ENCODE peak calls at places on chromosomes 3 and 15, in eight cellular contexts. One of them, this sample, is unnamed.
A peak's percentile ranks its signal among the peaks of the same experiment; 100 is the strongest.

GRCh38 chr3:135966349-135966695 is 794 bp downstream of the PPP2R3A start:
- DNase-seq in lower lobe of right lung: no peak
- DNase-seq in neural crest cell: peak; percentile 36
- DNase-seq in mucosa of descending colon: no peak
- DNase-seq in neural progenitor cell: peak; percentile 73
- DNase-seq in left ventricle myocardium inferior: no peak
- DNase-seq in dorsolateral prefrontal cortex: peak; percentile 40
- DNase-seq in endothelial cell: peak; percentile 66
- DNase-seq in this sample: peak; percentile 60

GRCh38 chr3:127451321-127451720 is 139.2 kb downstream of the TPRA1 start:
- DNase-seq in lower lobe of right lung: no peak
- DNase-seq in neural crest cell: no peak
- DNase-seq in mucosa of descending colon: no peak
- DNase-seq in neural progenitor cell: no peak
- DNase-seq in left ventricle myocardium inferior: no peak
- DNase-seq in dorsolateral prefrontal cortex: no peak
- DNase-seq in endothelial cell: no peak
- DNase-seq in this sample: no peak

GRCh38 chr3:163362154-163362553 is 1716.1 kb downstream of the SI start:
- DNase-seq in lower lobe of right lung: no peak
- DNase-seq in neural crest cell: no peak
- DNase-seq in mucosa of descending colon: no peak
- DNase-seq in neural progenitor cell: no peak
- DNase-seq in left ventricle myocardium inferior: no peak
- DNase-seq in dorsolateral prefrontal cortex: no peak
- DNase-seq in endothelial cell: no peak
- DNase-seq in this sample: no peak

GRCh38 chr15:63984331-63984730 is 62.0 kb downstream of the DAPK2 start:
- DNase-seq in lower lobe of right lung: no peak
- DNase-seq in neural crest cell: no peak
- DNase-seq in mucosa of descending colon: no peak
- DNase-seq in neural progenitor cell: no peak
- DNase-seq in left ventricle myocardium inferior: no peak
- DNase-seq in dorsolateral prefrontal cortex: no peak
- DNase-seq in endothelial cell: no peak
- DNase-seq in this sample: no peak

GRCh38 chr3:172356427-172356826 is 91.8 kb downstream of the GHSR start:
- DNase-seq in lower lobe of right lung: no peak
- DNase-seq in neural crest cell: no peak
- DNase-seq in mucosa of descending colon: no peak
- DNase-seq in neural progenitor cell: no peak
- DNase-seq in left ventricle myocardium inferior: no peak
- DNase-seq in dorsolateral prefrontal cortex: no peak
- DNase-seq in endothelial cell: no peak
- DNase-seq in this sample: no peak

GRCh38 chr3:110881069-110881468 is 190.5 kb upstream of the NECTIN3 start:
- DNase-seq in lower lobe of right lung: peak; percentile 45
- DNase-seq in neural crest cell: no peak
- DNase-seq in mucosa of descending colon: peak; percentile 68
- DNase-seq in neural progenitor cell: peak; percentile 46
- DNase-seq in left ventricle myocardium inferior: peak; percentile 22
- DNase-seq in dorsolateral prefrontal cortex: peak; percentile 44
- DNase-seq in endothelial cell: no peak
- DNase-seq in this sample: no peak

GRCh38 chr3:147420361-147421183 is 11.4 kb downstream of the ZIC1 start:
- DNase-seq in lower lobe of right lung: no peak
- DNase-seq in neural crest cell: no peak
- DNase-seq in mucosa of descending colon: no peak
- DNase-seq in neural progenitor cell: peak; percentile 15
- DNase-seq in left ventricle myocardium inferior: no peak
- DNase-seq in dorsolateral prefrontal cortex: no peak
- DNase-seq in endothelial cell: no peak
- DNase-seq in this sample: no peak

GRCh38 chr3:22996926-22997600 is 206.1 kb upstream of the UBE2E2 start:
- DNase-seq in lower lobe of right lung: no peak
- DNase-seq in neural crest cell: no peak
- DNase-seq in mucosa of descending colon: no peak
- DNase-seq in neural progenitor cell: peak; percentile 18
- DNase-seq in left ventricle myocardium inferior: no peak
- DNase-seq in dorsolateral prefrontal cortex: no peak
- DNase-seq in endothelial cell: no peak
- DNase-seq in this sample: no peak

GRCh38 chr3:197428117-197428761 is 127.5 kb downstream of the BDH1 start:
- DNase-seq in lower lobe of right lung: no peak
- DNase-seq in neural crest cell: no peak
- DNase-seq in mucosa of descending colon: peak; percentile 83
- DNase-seq in neural progenitor cell: peak; percentile 47
- DNase-seq in left ventricle myocardium inferior: peak; percentile 50
- DNase-seq in dorsolateral prefrontal cortex: no peak
- DNase-seq in endothelial cell: no peak
- DNase-seq in this sample: peak; percentile 60

GRCh38 chr3:115165701-115166100 is 18.6 kb upstream of the ZBTB20 start:
- DNase-seq in lower lobe of right lung: no peak
- DNase-seq in neural crest cell: no peak
- DNase-seq in mucosa of descending colon: no peak
- DNase-seq in neural progenitor cell: no peak
- DNase-seq in left ventricle myocardium inferior: no peak
- DNase-seq in dorsolateral prefrontal cortex: no peak
- DNase-seq in endothelial cell: no peak
- DNase-seq in this sample: no peak

GRCh38 chr3:141383555-141384129 is 15.3 kb downstream of the ZBTB38 start:
- DNase-seq in lower lobe of right lung: no peak
- DNase-seq in neural crest cell: no peak
- DNase-seq in mucosa of descending colon: no peak
- DNase-seq in neural progenitor cell: no peak
- DNase-seq in left ventricle myocardium inferior: no peak
- DNase-seq in dorsolateral prefrontal cortex: no peak
- DNase-seq in endothelial cell: no peak
- DNase-seq in this sample: no peak

GRCh38 chr3:184874709-184875644 is 63.0 kb downstream of the VPS8 start:
- DNase-seq in lower lobe of right lung: no peak
- DNase-seq in neural crest cell: peak; percentile 30
- DNase-seq in mucosa of descending colon: peak; percentile 57
- DNase-seq in neural progenitor cell: peak; percentile 46
- DNase-seq in left ventricle myocardium inferior: no peak
- DNase-seq in dorsolateral prefrontal cortex: no peak
- DNase-seq in endothelial cell: peak; percentile 28
- DNase-seq in this sample: peak; percentile 30

DNA sequence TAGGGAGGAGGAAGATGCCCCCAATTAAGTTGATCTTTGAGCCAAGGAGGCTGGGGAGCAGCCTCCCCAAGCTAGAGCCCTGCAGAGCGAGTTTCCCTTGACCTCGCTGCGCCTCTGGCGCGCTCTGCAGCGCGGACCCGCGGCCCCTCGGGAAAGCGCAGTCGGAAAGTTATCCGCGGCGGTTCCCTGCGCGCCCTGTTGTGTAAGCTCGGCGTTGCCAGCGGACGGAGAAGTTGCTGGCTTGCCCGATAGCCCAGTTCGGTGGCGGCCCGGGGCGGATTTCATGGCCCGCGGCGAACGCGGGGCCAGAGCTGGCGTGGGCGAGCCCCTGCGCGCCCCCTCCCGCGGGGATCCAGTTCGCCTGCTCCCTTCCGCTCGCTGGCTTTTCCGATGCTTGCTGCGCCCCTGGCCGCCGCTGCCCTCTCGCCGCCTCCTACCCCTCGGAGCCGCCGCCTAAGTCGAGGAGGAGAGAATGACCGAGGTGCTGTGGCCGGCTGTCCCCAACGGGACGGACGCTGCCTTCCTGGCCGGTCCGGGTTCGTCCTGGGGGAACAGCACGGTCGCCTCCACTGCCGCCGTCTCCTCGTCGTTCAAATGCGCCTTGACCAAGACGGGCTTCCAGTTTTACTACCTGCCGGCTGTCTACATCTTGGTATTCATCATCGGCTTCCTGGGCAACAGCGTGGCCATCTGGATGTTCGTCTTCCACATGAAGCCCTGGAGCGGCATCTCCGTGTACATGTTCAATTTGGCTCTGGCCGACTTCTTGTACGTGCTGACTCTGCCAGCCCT is 576 bp downstream of the P2RY1 start:
- DNase-seq in lower lobe of right lung: peak; percentile 84
- DNase-seq in neural crest cell: peak; percentile 55
- DNase-seq in mucosa of descending colon: peak; percentile 63
- DNase-seq in neural progenitor cell: peak; percentile 84
- DNase-seq in left ventricle myocardium inferior: peak; percentile 71
- DNase-seq in dorsolateral prefrontal cortex: peak; percentile 47
- DNase-seq in endothelial cell: peak; percentile 63
- DNase-seq in this sample: peak; percentile 67
- TF ChIP-seq CTCF in lower lobe of right lung: peak; percentile 50
- TF ChIP-seq CTCF in neural crest cell: peak; percentile 51
- TF ChIP-seq CTCF in mucosa of descending colon: no peak
- TF ChIP-seq CTCF in neural progenitor cell: peak; percentile 51
- TF ChIP-seq CTCF in left ventricle myocardium inferior: peak; percentile 35
- TF ChIP-seq CTCF in dorsolateral prefrontal cortex: no peak
- TF ChIP-seq CTCF in endothelial cell: no peak
- TF ChIP-seq CTCF in this sample: peak; percentile 24

DNA sequence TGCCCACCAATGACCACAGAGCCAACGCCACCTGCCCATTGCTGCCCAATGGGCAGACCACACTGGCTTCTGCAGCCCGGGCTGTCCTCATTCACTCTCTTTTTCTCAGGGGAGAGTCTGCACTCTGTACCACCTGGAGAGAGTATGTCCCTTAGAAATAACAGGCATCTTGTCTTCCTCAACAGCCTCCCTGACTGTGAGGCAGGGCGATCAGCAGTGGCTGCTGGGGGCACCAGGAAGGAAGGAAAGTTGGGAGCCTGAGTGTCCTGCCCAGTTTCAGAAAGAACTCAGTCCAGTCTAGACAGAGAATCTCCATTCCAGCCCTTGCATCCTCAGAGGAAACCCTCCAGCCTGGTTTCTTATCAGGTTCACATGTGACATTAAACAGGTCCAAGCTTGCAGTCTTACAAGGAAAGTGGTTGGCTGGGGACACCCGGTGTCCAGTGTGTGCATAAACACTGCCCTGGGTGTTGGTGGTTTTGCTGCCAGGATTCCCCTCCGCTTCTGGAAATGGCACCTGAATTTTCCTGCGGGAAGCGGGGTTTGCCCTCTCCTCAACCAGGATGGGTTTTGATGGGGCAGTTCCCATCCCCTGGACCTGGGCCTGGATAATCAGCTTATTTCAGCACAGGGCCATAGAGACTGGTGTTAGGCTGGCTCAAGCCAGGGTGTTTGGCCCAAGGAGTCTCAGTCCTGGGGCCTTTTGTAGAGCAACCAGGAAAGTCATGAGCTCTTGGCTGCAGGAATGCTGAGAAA is 37.1 kb downstream of the SSUH2 start:
- DNase-seq in lower lobe of right lung: no peak
- DNase-seq in neural crest cell: peak; percentile 35
- DNase-seq in mucosa of descending colon: peak; percentile 33
- DNase-seq in neural progenitor cell: peak; percentile 77
- DNase-seq in left ventricle myocardium inferior: peak; percentile 69
- DNase-seq in dorsolateral prefrontal cortex: no peak
- DNase-seq in endothelial cell: peak; percentile 66
- DNase-seq in this sample: peak; percentile 53
- TF ChIP-seq CTCF in lower lobe of right lung: peak; percentile 69
- TF ChIP-seq CTCF in neural crest cell: peak; percentile 64
- TF ChIP-seq CTCF in mucosa of descending colon: no peak
- TF ChIP-seq CTCF in neural progenitor cell: peak; percentile 72
- TF ChIP-seq CTCF in left ventricle myocardium inferior: peak; percentile 89
- TF ChIP-seq CTCF in dorsolateral prefrontal cortex: peak; percentile 54
- TF ChIP-seq CTCF in endothelial cell: peak; percentile 61
- TF ChIP-seq CTCF in this sample: peak; percentile 62

DNA sequence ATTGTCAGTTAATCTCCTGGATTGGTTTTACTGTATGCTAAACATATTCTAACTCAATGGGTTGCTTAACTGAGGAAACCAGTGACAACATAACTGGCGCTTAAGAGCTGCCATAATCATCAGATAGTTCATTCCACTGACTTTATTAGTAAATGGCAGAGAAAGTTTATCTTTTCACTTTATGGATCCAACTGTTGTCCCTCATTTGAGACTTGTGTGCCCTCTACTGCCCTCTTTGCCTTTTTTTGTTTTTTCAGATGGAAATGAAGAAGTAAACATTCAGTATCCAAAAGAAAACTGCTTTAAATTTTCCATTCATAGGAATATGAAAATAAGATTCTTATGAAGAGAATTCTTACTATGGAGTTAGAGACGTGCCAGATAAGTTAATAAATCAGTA is 93.5 kb downstream of the NPTN start:
- DNase-seq in lower lobe of right lung: no peak
- DNase-seq in neural crest cell: no peak
- DNase-seq in mucosa of descending colon: no peak
- DNase-seq in neural progenitor cell: no peak
- DNase-seq in left ventricle myocardium inferior: no peak
- DNase-seq in dorsolateral prefrontal cortex: no peak
- DNase-seq in endothelial cell: no peak
- DNase-seq in this sample: no peak
- TF ChIP-seq CTCF in lower lobe of right lung: no peak
- TF ChIP-seq CTCF in neural crest cell: no peak
- TF ChIP-seq CTCF in mucosa of descending colon: no peak
- TF ChIP-seq CTCF in neural progenitor cell: no peak
- TF ChIP-seq CTCF in left ventricle myocardium inferior: peak; percentile 26
- TF ChIP-seq CTCF in dorsolateral prefrontal cortex: no peak
- TF ChIP-seq CTCF in endothelial cell: no peak
- TF ChIP-seq CTCF in this sample: no peak

DNA sequence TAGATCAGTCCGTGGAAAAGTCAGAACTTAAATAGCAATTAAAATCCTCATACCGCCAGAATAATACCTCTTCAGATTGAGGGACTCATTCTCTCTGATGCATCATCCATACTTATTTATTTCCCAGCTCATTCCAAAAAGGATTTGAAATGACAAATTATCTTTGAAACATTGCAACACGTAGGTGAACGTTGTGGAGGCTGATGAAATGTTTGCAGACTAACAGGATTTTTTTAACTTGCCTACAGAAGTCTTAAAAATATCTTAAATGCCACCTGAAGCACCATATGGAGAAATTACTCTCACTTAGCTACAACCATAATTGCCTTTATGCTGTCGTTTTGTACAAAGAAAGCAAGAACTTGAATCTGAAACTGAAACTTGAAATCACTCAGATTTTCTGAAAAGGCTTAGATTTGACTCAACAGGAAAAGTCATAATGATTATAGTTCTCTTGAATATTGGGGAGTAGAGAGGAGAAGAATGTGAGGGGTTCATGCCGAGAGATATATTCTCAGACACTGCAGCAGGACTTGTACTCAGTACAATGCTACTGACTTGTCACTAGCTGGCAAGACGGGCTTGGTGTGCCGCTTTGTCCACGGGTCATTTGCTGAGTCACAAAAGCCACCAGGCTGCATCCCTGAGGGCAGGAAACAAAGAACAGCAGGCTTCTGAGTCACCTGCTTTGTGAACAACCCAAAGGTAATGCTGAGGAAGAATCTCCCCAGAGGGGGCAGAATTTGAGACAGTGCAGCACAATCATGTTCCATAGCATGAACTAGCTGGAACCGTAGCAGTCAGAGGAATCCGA is 7.1 kb upstream of the FMN1 start:
- DNase-seq in lower lobe of right lung: peak; percentile 57
- DNase-seq in neural crest cell: no peak
- DNase-seq in mucosa of descending colon: peak; percentile 51
- DNase-seq in neural progenitor cell: peak; percentile 87
- DNase-seq in left ventricle myocardium inferior: no peak
- DNase-seq in dorsolateral prefrontal cortex: no peak
- DNase-seq in endothelial cell: peak; percentile 8
- DNase-seq in this sample: peak; percentile 21
- TF ChIP-seq CTCF in lower lobe of right lung: no peak
- TF ChIP-seq CTCF in neural crest cell: peak; percentile 51
- TF ChIP-seq CTCF in mucosa of descending colon: no peak
- TF ChIP-seq CTCF in neural progenitor cell: peak; percentile 42
- TF ChIP-seq CTCF in left ventricle myocardium inferior: no peak
- TF ChIP-seq CTCF in dorsolateral prefrontal cortex: no peak
- TF ChIP-seq CTCF in endothelial cell: no peak
- TF ChIP-seq CTCF in this sample: no peak

GRCh38 chr3:171018151-171018935 is 8.2 kb downstream of the SLC2A2 start:
- DNase-seq in lower lobe of right lung: no peak
- DNase-seq in neural crest cell: peak; percentile 3
- DNase-seq in mucosa of descending colon: no peak
- DNase-seq in neural progenitor cell: peak; percentile 18
- DNase-seq in left ventricle myocardium inferior: no peak
- DNase-seq in dorsolateral prefrontal cortex: no peak
- DNase-seq in endothelial cell: peak; percentile 48
- DNase-seq in this sample: peak; percentile 10
- TF ChIP-seq CTCF in lower lobe of right lung: no peak
- TF ChIP-seq CTCF in neural crest cell: peak; percentile 50
- TF ChIP-seq CTCF in mucosa of descending colon: no peak
- TF ChIP-seq CTCF in neural progenitor cell: peak; percentile 60
- TF ChIP-seq CTCF in left ventricle myocardium inferior: peak; percentile 10
- TF ChIP-seq CTCF in dorsolateral prefrontal cortex: no peak
- TF ChIP-seq CTCF in endothelial cell: peak; percentile 52
- TF ChIP-seq CTCF in this sample: peak; percentile 24

This sample was measured in nephron progenitor cell.